ENCODE peak calls at places on chromosomes 3 and 15, in nine cellular contexts. O is K562, V is Panc1, F is stomach, U is suprapubic skin, X is H1, R is sigmoid colon, N is GM23338, E is breast epithelium. G is an unnamed sample.

GRCh38 chr3:192802957-192803899 is 75.9 kb upstream of the FGF12 start:
- DNase-seq in V (no peak), R (no peak), E (no peak), U (no peak), X (no peak), N (peak; percentile 77), O (no peak), F (no peak), G (no peak)

GRCh38 chr3:52366527-52366926 is 50.4 kb downstream of the DNAH1 start:
- DNase-seq in O (no peak), F (no peak), R (no peak), N (no peak), U (no peak), V (no peak), E (no peak), X (no peak), G (no peak)

GRCh38 chr3:5195605-5196004 is 8.1 kb downstream of the EDEM1 start:
- DNase-seq in F (no peak), N (no peak), X (no peak), O (no peak), V (no peak), U (no peak), R (no peak), E (no peak), G (peak; percentile 72)

GRCh38 chr3:37494206-37494605 is 319.8 kb upstream of the LRRFIP2 start:
- DNase-seq in F (no peak), O (no peak), U (no peak), V (no peak), E (no peak), R (no peak), N (no peak), X (no peak), G (no peak)

GRCh38 chr15:25849431-25849921 is 13.7 kb downstream of the ATP10A start:
- DNase-seq in E (no peak), U (no peak), R (peak; percentile 75), O (no peak), V (no peak), X (no peak), N (peak; percentile 28), F (no peak), G (no peak)

GRCh38 chr15:68447976-68448755 is 16.2 kb upstream of the ITGA11 start:
- DNase-seq in E (no peak), X (no peak), F (no peak), N (no peak), O (no peak), V (no peak), R (no peak), U (no peak), G (no peak)

GRCh38 chr15:94844533-94845390 is 613.4 kb downstream of the MCTP2 start:
- DNase-seq in O (peak; percentile 86), N (peak; percentile 70), F (peak; percentile 82), E (no peak), U (no peak), R (peak; percentile 79), X (peak; percentile 64), V (no peak), G (peak; percentile 51)

GRCh38 chr3:88151358-88151757 is 1.6 kb downstream of the C3orf38 start:
- DNase-seq in X (no peak), N (no peak), F (no peak), E (no peak), O (no peak), R (no peak), V (no peak), U (no peak), G (no peak)

GRCh38 chr15:100714034-100714748 is 111.8 kb downstream of the ASB7 start:
- DNase-seq in X (no peak), O (no peak), U (no peak), V (no peak), R (peak; percentile 49), F (no peak), E (peak; percentile 37), N (no peak), G (peak; percentile 43)

GRCh38 chr15:100714749-100715342 is 112.5 kb downstream of the ASB7 start:
- DNase-seq in U (no peak), F (no peak), R (no peak), O (no peak), N (peak; percentile 7), X (peak; percentile 33), E (peak; percentile 48), V (no peak), G (peak; percentile 59)

GRCh38 chr15:100716456-100717085 is 114.2 kb downstream of the ASB7 start:
- DNase-seq in V (no peak), E (peak; percentile 14), R (no peak), N (no peak), O (no peak), X (no peak), F (no peak), U (no peak), G (peak; percentile 44)

GRCh38 chr15:100717596-100717995 is 115.2 kb downstream of the ASB7 start:
- DNase-seq in E (peak; percentile 44), U (no peak), F (no peak), O (no peak), V (no peak), X (no peak), R (peak; percentile 49), N (no peak), G (no peak)

DNA sequence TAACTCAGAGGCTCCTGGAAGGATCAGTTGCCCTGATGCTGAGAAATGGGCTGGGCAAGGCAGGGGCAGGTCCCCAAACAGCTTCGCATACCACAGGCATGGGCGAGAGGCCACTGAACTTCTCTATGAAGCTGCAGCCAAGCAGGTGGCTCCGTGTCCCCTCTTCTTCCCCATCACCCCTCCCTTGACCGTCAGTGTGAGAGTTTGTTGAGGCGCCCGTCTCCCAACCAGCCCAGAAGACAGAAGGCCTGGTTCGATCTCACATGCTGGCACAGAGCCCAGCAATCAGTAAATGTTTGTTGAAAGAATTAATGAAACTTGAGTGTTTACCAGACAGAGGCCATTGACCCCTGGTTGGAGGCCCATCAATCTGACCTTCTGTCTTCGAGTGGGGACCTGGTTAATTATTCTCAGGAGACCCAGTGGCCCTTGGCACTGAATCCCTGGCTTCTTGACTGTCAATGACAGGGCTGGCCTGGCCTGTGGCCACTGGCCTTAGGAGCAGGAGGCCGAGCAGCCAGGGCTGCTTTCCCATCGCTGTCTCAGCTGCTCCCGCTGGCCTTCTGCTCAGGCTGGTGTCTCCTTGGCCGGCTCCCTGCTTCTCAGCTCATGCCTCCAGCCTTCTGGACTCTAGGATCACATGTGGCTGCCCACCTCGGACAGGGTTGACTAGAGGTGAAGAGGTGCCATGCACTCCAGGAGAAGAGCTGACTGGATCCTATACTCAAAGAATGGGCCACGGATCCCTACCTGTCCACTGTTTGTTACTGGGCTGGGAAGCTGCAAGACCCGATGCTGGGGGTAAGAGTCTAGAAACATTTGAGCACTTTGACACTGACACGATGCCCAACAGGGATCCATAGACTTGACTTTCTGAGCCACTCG is 113.4 kb downstream of the ASB7 start:
- DNase-seq in U (no peak), R (peak; percentile 51), V (no peak), E (peak; percentile 52), X (peak; percentile 29), O (no peak), N (no peak), F (no peak), G (no peak)
- H3K27ac ChIP-seq in U (no peak overlapping the region), R (no peak overlapping the region), V (peak overlapping the region; percentile 70), E (peak overlapping the region; percentile 95), X (no peak overlapping the region), O (no peak overlapping the region), N (no peak overlapping the region), F (no peak overlapping the region), G (peak overlapping the region; percentile 60)

DNA sequence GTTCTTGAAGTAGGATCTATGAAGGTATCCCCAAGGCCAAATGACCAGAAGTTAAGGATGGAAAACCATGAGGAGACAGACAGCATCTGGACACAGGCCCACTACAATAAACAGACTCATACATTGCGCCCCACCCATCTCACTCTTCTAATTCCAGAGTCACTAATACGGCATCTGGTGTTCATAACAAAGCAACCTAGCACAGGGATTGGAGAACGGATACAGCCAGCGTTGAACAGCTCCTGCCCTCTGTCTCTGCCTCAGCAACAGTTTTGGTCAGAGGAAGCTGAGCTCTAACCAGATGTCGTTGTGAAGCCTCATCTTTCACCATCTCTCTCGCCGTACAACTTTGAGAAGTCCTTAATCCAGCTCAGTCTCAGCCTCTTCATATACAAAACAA is 44.5 kb upstream of the CCDC80 start:
- DNase-seq in F (no peak), U (no peak), R (no peak), O (no peak), V (no peak), X (no peak), E (no peak), N (no peak), G (no peak)
- H3K4me1 ChIP-seq in F (peaks cover 6% of the 10 kb centered on the region), U (no peaks in the 10 kb centered on the region), R (peaks cover 38% of the 10 kb centered on the region), O (no peaks in the 10 kb centered on the region), V (no peaks in the 10 kb centered on the region), X (peaks cover 7% of the 10 kb centered on the region), E (no peaks in the 10 kb centered on the region), N (peaks cover 24% of the 10 kb centered on the region), G (no peaks in the 10 kb centered on the region)

GRCh38 chr3:127819656-127820055 is 2.7 kb downstream of the MGLL start:
- DNase-seq in V (no peak), N (no peak), R (no peak), X (no peak), U (no peak), E (no peak), O (no peak), F (no peak), G (no peak)

GRCh38 chr3:127820221-127820870 is 2.0 kb downstream of the MGLL start:
- DNase-seq in E (no peak), N (peak; percentile 32), R (no peak), V (no peak), X (no peak), F (no peak), O (no peak), U (no peak), G (peak; percentile 74)

GRCh38 chr3:127822166-127822835 is at the start of gene MGLL:
- DNase-seq in V (no peak), E (no peak), N (peak; percentile 53), F (peak; percentile 43), R (peak; percentile 79), U (no peak), O (no peak), X (peak; percentile 60), G (peak; percentile 88)

GRCh38 chr3:127822836-127823589 is 698 bp upstream of the MGLL start:
- DNase-seq in U (no peak), V (no peak), X (no peak), N (peak; percentile 30), F (peak; percentile 54), E (no peak), O (peak; percentile 19), R (peak; percentile 89), G (peak; percentile 93)

DNA sequence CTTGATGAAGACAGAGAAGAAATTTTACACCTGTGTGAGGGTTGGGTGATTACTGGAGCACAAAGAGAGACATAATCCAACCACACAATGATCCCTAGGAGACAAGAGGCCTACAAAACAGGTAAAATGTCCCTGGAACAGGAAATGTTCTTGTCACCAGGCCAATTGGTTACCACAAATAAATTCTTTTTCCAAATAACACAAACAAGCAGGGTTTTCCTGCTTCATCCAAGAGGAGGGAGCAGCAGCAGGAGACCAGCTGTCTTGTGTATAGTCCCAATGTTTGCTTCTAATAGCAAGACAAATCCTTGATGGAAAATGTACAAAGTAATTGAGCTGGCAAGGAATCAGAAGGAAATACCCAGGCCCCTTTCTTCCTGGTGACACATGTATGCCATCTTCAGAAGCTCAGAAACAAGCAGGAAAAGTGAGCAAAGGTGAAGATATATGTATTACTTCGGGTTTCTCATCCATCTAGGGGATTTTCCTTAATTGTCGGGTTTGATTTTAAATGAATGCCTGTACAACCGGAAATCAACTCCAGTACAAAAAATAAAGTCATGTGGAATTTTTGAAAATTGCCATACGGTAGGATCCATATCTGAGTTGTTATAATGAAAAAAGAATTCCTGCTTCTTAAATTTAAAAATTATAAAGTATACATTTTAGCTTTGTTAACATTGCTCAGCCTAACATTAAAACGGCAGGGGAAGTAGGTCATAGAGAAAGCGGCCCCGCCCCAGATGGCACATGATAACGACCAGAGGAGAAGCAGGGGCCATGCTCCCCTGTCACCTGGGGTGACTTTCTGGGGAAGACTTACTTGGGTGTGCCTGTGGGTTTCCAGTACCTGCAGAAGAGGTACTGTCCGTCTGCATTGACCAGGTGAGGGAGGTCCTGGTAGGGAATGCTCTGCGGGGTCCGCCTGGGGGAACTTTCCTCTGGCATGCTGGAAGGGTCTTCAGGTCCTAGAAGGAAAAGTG is 1.2 kb downstream of the MGLL start:
- DNase-seq in E (no peak), X (no peak), O (peak; percentile 29), F (peak; percentile 38), N (no peak), V (no peak), R (no peak), U (no peak), G (peak; percentile 69)
- TF ChIP-seq POLR2AphosphoS5 in E (no peak), X (no peak), O (no peak), F (no peak), N (no peak), V (no peak), R (peak; percentile 18), U (no peak), G (no peak)

DNA sequence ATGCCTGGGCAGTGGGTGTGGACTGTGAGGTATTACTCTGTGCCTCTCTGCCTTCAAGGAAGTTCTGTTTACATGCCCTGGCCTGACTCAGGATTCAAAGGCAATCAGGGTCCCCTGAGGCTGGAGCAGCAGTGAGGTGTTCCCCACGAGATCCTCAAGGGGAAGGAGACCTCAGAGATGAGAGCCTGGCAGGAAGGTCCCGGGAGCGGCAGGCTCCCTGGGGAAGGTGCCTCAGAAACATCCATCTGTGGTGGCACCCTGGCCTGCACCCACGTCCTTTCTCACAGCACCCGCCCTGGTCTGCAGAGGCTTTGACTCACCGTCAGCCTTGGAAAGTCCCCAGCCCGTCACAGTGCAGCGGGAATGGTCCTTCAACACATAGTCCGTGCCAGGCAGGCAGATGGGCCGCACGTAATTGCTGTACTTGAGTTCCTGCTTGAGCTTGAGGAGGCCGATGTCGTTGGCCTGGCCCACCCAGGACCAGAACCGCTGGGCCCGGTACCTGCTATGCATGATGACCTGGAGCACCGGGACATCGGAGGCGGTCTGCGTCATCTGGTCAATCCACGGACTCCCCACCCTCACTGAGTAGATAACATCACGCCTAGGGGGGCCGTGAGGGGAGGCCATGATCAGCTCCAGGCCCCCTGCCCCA is 3.6 kb downstream of the PRSS50 start:
- DNase-seq in F (peak; percentile 24), V (no peak), R (peak; percentile 58), U (peak; percentile 74), E (peak; percentile 45), X (no peak), N (no peak), O (no peak), G (peak; percentile 65)
- H3K27ac ChIP-seq in F (no peak overlapping the region), V (no peak overlapping the region), R (no peak overlapping the region), U (no peak overlapping the region), E (no peak overlapping the region), X (no peak overlapping the region), N (no peak overlapping the region), O (no peak overlapping the region), G (no peak overlapping the region)